ENCODE peak calls at places on chromosomes 11 and 22, in six cellular contexts. L is amniotic stem cell, J is glomerular endothelial cell, X is pancreas, C is fibroblast of lung, R is GM20000. N is an unnamed sample.

GRCh38 chr11:62664405-62665074 is 470 bp downstream of the C11orf98 start:
- DNase-seq in J (no peak), X (peak), L (peak), C (no peak), R (peak), N (peak)

GRCh38 chr22:43530864-43531201 is 119.0 kb downstream of the MPPED1 start:
- DNase-seq in J (no peak), C (no peak), X (no peak), R (no peak), L (no peak), N (no peak)

GRCh38 chr11:75480890-75481190 is 44.9 kb downstream of the GDPD5 start:
- DNase-seq in J (no peak), C (no peak), L (no peak), X (no peak), R (no peak), N (no peak)

GRCh38 chr11:117256573-117256972 is 24.1 kb downstream of the RNF214 start:
- DNase-seq in X (no peak), R (no peak), J (no peak), L (no peak), C (peak), N (no peak)

GRCh38 chr11:20397281-20397680 is 9.8 kb downstream of the PRMT3 start:
- DNase-seq in L (peak), R (peak), C (peak), X (no peak), J (peak), N (no peak)

GRCh38 chr11:118908931-118909618 is 16.7 kb downstream of the BCL9L start:
- DNase-seq in X (peak), C (peak), R (no peak), J (no peak), L (peak), N (no peak)

GRCh38 chr11:112453601-112454577 is 193.2 kb upstream of the PLET1 start:
- DNase-seq in X (no peak), L (no peak), C (peak), R (peak), J (no peak), N (peak)

GRCh38 chr11:112889446-112889845 is 71.8 kb upstream of the NCAM1 start:
- DNase-seq in R (no peak), X (no peak), L (no peak), J (no peak), C (no peak), N (no peak)

GRCh38 chr22:28978158-28978557 is 83.5 kb downstream of the C22orf31 start:
- DNase-seq in C (no peak), R (no peak), J (no peak), L (no peak), X (no peak), N (no peak)